ENCODE peak calls at places on chromosome 13, in six cellular contexts. X, E, H, M, C and L are unnamed samples.

GRCh38 chr13:45178349-45179142 is 22.3 kb downstream of the KCTD4 start:
- DNase-seq in X (no peak), E (no peak), H (peak), M (no peak), C (no peak), L (peak)

GRCh38 chr13:111429064-111429558 is 108.7 kb downstream of the TEX29 start:
- DNase-seq in X (peak), E (peak), H (peak), M (no peak), C (peak), L (peak)

GRCh38 chr13:25114220-25114619 is 18.3 kb downstream of the PABPC3 start:
- DNase-seq in X (peak), E (peak), H (peak), M (peak), C (peak), L (peak)

GRCh38 chr13:80408270-80408669 is 67.3 kb upstream of the SPRY2 start:
- DNase-seq in X (no peak), E (peak), H (no peak), M (no peak), C (no peak), L (no peak)

GRCh38 chr13:98103942-98104880 is 38.7 kb upstream of the FARP1 start:
- DNase-seq in X (no peak), E (peak), H (no peak), M (no peak), C (peak), L (peak)

GRCh38 chr13:28609936-28610335 is 49.0 kb upstream of the POMP start:
- DNase-seq in X (no peak), E (no peak), H (peak), M (no peak), C (no peak), L (peak)

GRCh38 chr13:80558074-80558473 is 217.1 kb upstream of the SPRY2 start:
- DNase-seq in X (no peak), E (no peak), H (peak), M (no peak), C (no peak), L (no peak)

GRCh38 chr13:44364601-44365000 is 9.0 kb upstream of the SERP2 start:
- DNase-seq in X (peak), E (no peak), H (peak), M (no peak), C (peak), L (peak)

GRCh38 chr13:30346159-30346788 is 38.9 kb upstream of the KATNAL1 start:
- DNase-seq in X (no peak), E (no peak), H (no peak), M (no peak), C (no peak), L (no peak)

GRCh38 chr13:42553098-42554046 is 20.6 kb upstream of the TNFSF11 start:
- DNase-seq in X (no peak), E (no peak), H (peak), M (no peak), C (no peak), L (peak)

GRCh38 chr13:37295046-37295445 is 189.6 kb upstream of the CSNK1A1L start:
- DNase-seq in X (no peak), E (no peak), H (no peak), M (no peak), C (no peak), L (no peak)

GRCh38 chr13:101785858-101786257 is 333.4 kb downstream of the ITGBL1 start:
- DNase-seq in X (peak), E (peak), H (peak), M (peak), C (no peak), L (peak)

GRCh38 chr13:67139551-67139950 is 90.6 kb downstream of the PCDH9 start:
- DNase-seq in X (no peak), E (no peak), H (no peak), M (no peak), C (no peak), L (no peak)

GRCh38 chr13:24630851-24631341 is 49.3 kb upstream of the ATP12A start:
- DNase-seq in X (peak), E (no peak), H (peak), M (peak), C (peak), L (peak)

GRCh38 chr13:29909975-29910674 is 59.7 kb upstream of the UBL3 start:
- DNase-seq in X (no peak), E (no peak), H (peak), M (no peak), C (peak), L (peak)

GRCh38 chr13:26628706-26629105 is 71.2 kb downstream of the WASF3 start:
- DNase-seq in X (no peak), E (peak), H (no peak), M (no peak), C (peak), L (peak)

GRCh38 chr13:101512650-101513049 is 60.2 kb downstream of the ITGBL1 start:
- DNase-seq in X (no peak), E (no peak), H (no peak), M (no peak), C (peak), L (no peak)

GRCh38 chr13:101838305-101838835 is 385.9 kb downstream of the ITGBL1 start:
- DNase-seq in X (no peak), E (no peak), H (peak), M (no peak), C (no peak), L (peak)

DNA sequence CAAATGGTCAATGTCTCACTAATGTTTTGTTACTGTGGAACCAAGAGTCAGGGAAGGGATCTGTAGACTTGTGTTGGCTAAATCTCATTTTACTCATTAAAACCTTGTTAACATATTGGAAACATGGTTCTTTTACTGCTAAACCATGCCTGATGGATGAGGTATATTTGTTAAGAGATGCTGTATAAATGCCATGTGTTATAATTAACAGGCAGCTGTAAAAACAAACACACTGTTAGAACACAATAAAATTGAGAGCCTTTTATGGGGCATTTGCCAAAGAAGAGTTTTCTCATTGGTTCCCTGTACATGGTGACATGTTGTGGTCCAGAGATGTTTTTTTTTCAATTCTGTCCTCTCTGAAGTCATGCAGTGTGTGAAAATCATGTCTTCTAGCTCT is 121.9 kb downstream of the ESD start:
- DNase-seq in X (no peak), E (no peak), H (no peak), M (no peak), C (no peak), L (no peak)
- H3K14ac ChIP-seq in X (no peak), E (no peak), H (no peak), M (no peak), C (no peak), L (peak)

GRCh38 chr13:59856281-59856810 is 307.4 kb downstream of the DIAPH3 start:
- DNase-seq in X (no peak), E (no peak), H (no peak), M (no peak), C (no peak), L (no peak)
- H3K14ac ChIP-seq in X (no peak), E (no peak), H (no peak), M (no peak), C (no peak), L (no peak)

GRCh38 chr13:46496086-46496485 is 56.9 kb upstream of the LRCH1 start:
- DNase-seq in X (no peak), E (no peak), H (no peak), M (no peak), C (no peak), L (no peak)
- H3K14ac ChIP-seq in X (no peak), E (no peak), H (no peak), M (no peak), C (no peak), L (no peak)

GRCh38 chr13:112576768-112577167 is 11.2 kb downstream of the TUBGCP3 start:
- DNase-seq in X (no peak), E (no peak), H (no peak), M (no peak), C (no peak), L (no peak)
- H3K14ac ChIP-seq in X (no peak), E (no peak), H (no peak), M (no peak), C (no peak), L (no peak)

GRCh38 chr13:38520041-38520440 is 166.8 kb upstream of the FREM2 start:
- DNase-seq in X (no peak), E (no peak), H (no peak), M (no peak), C (peak), L (no peak)
- H3K14ac ChIP-seq in X (no peak), E (no peak), H (no peak), M (no peak), C (no peak), L (no peak)

GRCh38 chr13:35729926-35730627 is 253.6 kb upstream of the MAB21L1 start:
- DNase-seq in X (no peak), E (no peak), H (no peak), M (no peak), C (no peak), L (no peak)

GRCh38 chr13:35732565-35732964 is 256.1 kb upstream of the MAB21L1 start:
- DNase-seq in X (no peak), E (no peak), H (no peak), M (no peak), C (peak), L (no peak)

GRCh38 chr13:35736876-35737275 is 260.4 kb upstream of the MAB21L1 start:
- DNase-seq in X (no peak), E (no peak), H (no peak), M (no peak), C (peak), L (no peak)

GRCh38 chr13:35731471-35731870 is 255.0 kb upstream of the MAB21L1 start:
- DNase-seq in X (no peak), E (no peak), H (no peak), M (no peak), C (no peak), L (no peak)

DNA sequence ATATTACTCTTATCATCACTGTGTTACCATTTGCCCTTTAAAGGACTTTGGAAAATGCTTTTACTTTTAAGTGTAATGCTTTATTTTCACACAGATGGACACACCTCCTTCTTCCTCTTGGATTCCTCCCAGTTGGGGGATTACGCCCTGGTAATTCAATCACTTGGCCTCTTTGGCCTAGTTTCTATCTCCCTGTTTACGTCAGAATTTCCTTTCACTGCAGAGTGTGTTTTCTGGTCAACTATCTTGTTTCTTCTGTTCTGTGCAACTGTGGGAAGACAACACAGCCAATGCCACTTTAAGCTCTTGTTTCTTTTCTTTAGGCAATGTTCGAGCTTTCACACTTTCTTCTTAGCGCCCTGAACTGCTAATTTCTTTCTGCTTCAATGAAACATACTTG is 257.3 kb upstream of the MAB21L1 start:
- DNase-seq in X (no peak), E (no peak), H (no peak), M (no peak), C (no peak), L (no peak)
- H3K14ac ChIP-seq in X (no peak), E (no peak), H (no peak), M (no peak), C (no peak), L (no peak)

DNA sequence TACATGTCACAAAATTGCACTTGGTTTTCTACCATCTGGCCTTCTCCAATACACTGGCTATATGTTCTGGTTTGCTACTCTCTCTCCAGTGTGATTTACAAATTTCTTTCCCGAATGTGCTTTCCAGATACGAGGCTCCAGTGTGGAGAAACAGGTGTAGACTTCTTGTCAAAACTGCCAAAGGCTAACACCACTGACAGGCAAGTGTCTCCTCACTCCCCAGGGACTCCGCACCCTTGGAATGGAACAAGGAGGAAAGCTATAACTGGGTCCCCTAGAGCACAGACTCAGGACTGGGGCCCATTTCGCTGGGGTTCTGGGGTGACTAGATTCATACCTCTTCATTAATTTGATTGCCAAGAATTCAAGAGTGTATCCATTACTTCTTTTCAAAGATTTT is 161.8 kb downstream of the FOXO1 start:
- DNase-seq in X (no peak), E (no peak), H (no peak), M (no peak), C (no peak), L (no peak)
- H3K14ac ChIP-seq in X (no peak), E (no peak), H (no peak), M (no peak), C (peak), L (no peak)

GRCh38 chr13:106118050-106118449 is 417.4 kb downstream of the EFNB2 start:
- DNase-seq in X (no peak), E (no peak), H (no peak), M (no peak), C (peak), L (peak)
- H3K14ac ChIP-seq in X (no peak), E (no peak), H (no peak), M (no peak), C (no peak), L (no peak)

GRCh38 chr13:103762523-103762922 is 696.3 kb upstream of the SLC10A2 start:
- DNase-seq in X (no peak), E (no peak), H (no peak), M (no peak), C (no peak), L (no peak)
- H3K14ac ChIP-seq in X (no peak), E (no peak), H (no peak), M (no peak), C (no peak), L (no peak)

DNA sequence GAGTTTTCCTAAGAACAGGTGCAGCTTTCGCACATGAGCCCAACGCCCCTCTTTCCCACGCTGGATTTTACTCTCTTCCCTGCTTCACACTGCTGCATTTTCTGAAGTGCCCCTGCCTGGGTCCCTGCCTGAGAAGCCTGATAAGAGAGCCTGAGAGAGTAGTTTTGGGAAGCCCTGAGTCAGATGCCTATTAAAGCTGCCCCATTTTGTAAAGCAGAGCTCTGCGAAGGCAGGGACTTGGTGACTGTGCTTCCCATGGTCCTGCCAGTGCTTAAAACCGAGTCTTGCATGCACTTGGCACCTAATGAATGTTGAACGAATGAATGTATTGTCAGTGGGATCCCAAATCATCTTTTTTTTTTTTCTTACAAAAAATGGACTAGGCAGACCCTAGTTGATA is 18.2 kb downstream of the FGF9 start:
- DNase-seq in X (no peak), E (no peak), H (no peak), M (no peak), C (no peak), L (no peak)
- H3K14ac ChIP-seq in X (no peak), E (no peak), H (no peak), M (no peak), C (no peak), L (no peak)